ENCODE peak calls at places on chromosomes 13 and 19, in nine cellular contexts. N, P, V, F, Q, E, A, C and G are unnamed samples.

GRCh38 chr13:45522571-45522970 is 57.8 kb downstream of the COG3 start:
- DNase-seq in N (no peak), P (no peak), V (no peak), F (no peak), Q (no peak), E (no peak), A (no peak), C (no peak), G (no peak)

GRCh38 chr13:36072127-36072526 is 59.1 kb downstream of the DCLK1 start:
- DNase-seq in N (peak; percentile 35), P (no peak), V (no peak), F (no peak), Q (no peak), E (no peak), A (no peak), C (no peak), G (no peak)

GRCh38 chr19:45071545-45071938 is 4.7 kb downstream of the ZNF296 start:
- DNase-seq in N (peak; percentile 36), P (no peak), V (no peak), F (no peak), Q (no peak), E (no peak), A (no peak), C (no peak), G (no peak)

GRCh38 chr13:35471466-35472307 is 4.8 kb downstream of the MAB21L1 start:
- DNase-seq in N (no peak), P (peak; percentile 0), V (no peak), F (no peak), Q (no peak), E (no peak), A (no peak), C (no peak), G (no peak)

GRCh38 chr19:19053508-19054314 is 10.1 kb upstream of the SLC25A42 start:
- DNase-seq in N (peak; percentile 82), P (peak; percentile 58), V (peak; percentile 72), F (peak; percentile 79), Q (peak; percentile 38), E (peak; percentile 49), A (no peak), C (peak; percentile 57), G (no peak)

GRCh38 chr13:47000166-47000565 is 103.3 kb upstream of the HTR2A start:
- DNase-seq in N (no peak), P (no peak), V (no peak), F (no peak), Q (no peak), E (no peak), A (peak; percentile 8), C (no peak), G (no peak)

GRCh38 chr19:42132030-42132628 is at the start of gene POU2F2:
- DNase-seq in N (no peak), P (peak; percentile 88), V (no peak), F (peak; percentile 36), Q (peak; percentile 78), E (no peak), A (no peak), C (peak; percentile 90), G (no peak)

GRCh38 chr19:46551175-46551574 is 50.0 kb upstream of the CALM3 start:
- DNase-seq in N (no peak), P (no peak), V (no peak), F (no peak), Q (no peak), E (no peak), A (no peak), C (no peak), G (no peak)

GRCh38 chr13:99386911-99387788 is 80.0 kb upstream of the GPR183 start:
- DNase-seq in N (peak; percentile 58), P (peak; percentile 79), V (peak; percentile 49), F (peak; percentile 66), Q (peak; percentile 83), E (peak; percentile 78), A (no peak), C (peak; percentile 86), G (no peak)

GRCh38 chr13:26985285-26985878 is 186.2 kb downstream of the USP12 start:
- DNase-seq in N (peak; percentile 72), P (peak; percentile 82), V (peak; percentile 84), F (peak; percentile 53), Q (peak; percentile 49), E (peak; percentile 35), A (peak; percentile 96), C (peak; percentile 67), G (peak; percentile 76)

GRCh38 chr13:37706041-37706440 is 107.5 kb upstream of the POSTN start:
- DNase-seq in N (no peak), P (no peak), V (no peak), F (no peak), Q (no peak), E (no peak), A (no peak), C (no peak), G (no peak)

GRCh38 chr13:51283361-51283760 is 56.1 kb upstream of the SERPINE3 start:
- DNase-seq in N (no peak), P (no peak), V (no peak), F (no peak), Q (no peak), E (no peak), A (no peak), C (no peak), G (no peak)

GRCh38 chr19:2016041-2016807 is 710 bp upstream of the BTBD2 start:
- DNase-seq in N (peak; percentile 87), P (peak; percentile 89), V (peak; percentile 79), F (peak; percentile 84), Q (no peak), E (peak; percentile 82), A (peak; percentile 1), C (peak; percentile 57), G (peak; percentile 62)

GRCh38 chr19:42846597-42846996 is 32.9 kb downstream of the PSG1 start:
- DNase-seq in N (no peak), P (no peak), V (no peak), F (no peak), Q (no peak), E (no peak), A (no peak), C (no peak), G (no peak)

GRCh38 chr19:17737690-17738153 is 13.6 kb upstream of the FCHO1 start:
- DNase-seq in N (no peak), P (no peak), V (no peak), F (no peak), Q (no peak), E (no peak), A (no peak), C (no peak), G (peak; percentile 57)

GRCh38 chr13:110616103-110617101 is 1.1 kb downstream of the NAXD start:
- DNase-seq in N (peak; percentile 56), P (peak; percentile 79), V (peak; percentile 50), F (peak; percentile 53), Q (no peak), E (peak; percentile 85), A (peak; percentile 10), C (peak; percentile 45), G (peak; percentile 24)

GRCh38 chr19:19232231-19232630 is 20.5 kb downstream of the NCAN start:
- DNase-seq in N (no peak), P (no peak), V (no peak), F (no peak), Q (no peak), E (no peak), A (no peak), C (no peak), G (no peak)

GRCh38 chr19:17872251-17873001 is 681 bp downstream of the SLC5A5 start:
- DNase-seq in N (no peak), P (peak; percentile 68), V (no peak), F (no peak), Q (no peak), E (no peak), A (no peak), C (peak; percentile 59), G (no peak)